ENCODE peak calls at places on chromosomes 16 and 17, in five cellular contexts. R is PC-9; O is naive B cell; T is ACHN; G is activated CD8-positive, alpha-beta memory T cell treated with anti-CD3 and anti-CD28 coated beads for 1 hour. A is an unnamed sample.

GRCh38 chr17:57455063-57455914 is 199.0 kb downstream of the MSI2 start:
- DNase-seq in G (no peak), O (peak; percentile 33), R (no peak), T (no peak), A (peak; percentile 64)

GRCh38 chr16:81640681-81641070 is 138.4 kb upstream of the PLCG2 start:
- DNase-seq in T (no peak), R (no peak), G (no peak), O (no peak), A (no peak)

GRCh38 chr17:74115586-74115985 is 87.9 kb upstream of the RPL38 start:
- DNase-seq in O (no peak), R (no peak), G (no peak), T (no peak), A (no peak)

GRCh38 chr17:21376835-21377690 is 906 bp downstream of the KCNJ12 start:
- DNase-seq in G (no peak), O (no peak), T (peak; percentile 11), R (peak; percentile 45), A (no peak)

GRCh38 chr17:76734080-76734840 is 2.9 kb downstream of the SRSF2 start:
- DNase-seq in G (no peak), T (no peak), R (no peak), O (no peak), A (peak; percentile 50)

GRCh38 chr16:53817117-53817516 is 113.2 kb downstream of the FTO start:
- DNase-seq in R (peak; percentile 37), O (no peak), G (no peak), T (peak; percentile 89), A (no peak)

GRCh38 chr16:74521691-74522090 is 85.2 kb downstream of the GLG1 start:
- DNase-seq in T (peak; percentile 74), G (no peak), R (no peak), O (no peak), A (no peak)

GRCh38 chr17:14389656-14390055 is 88.8 kb downstream of the HS3ST3B1 start:
- DNase-seq in T (no peak), O (no peak), R (no peak), G (no peak), A (no peak)

GRCh38 chr17:46979023-46979870 is at the start of gene RPRML:
- DNase-seq in R (peak; percentile 40), G (no peak), O (peak; percentile 29), T (peak; percentile 50), A (no peak)

GRCh38 chr17:16997514-16998429 is 25.9 kb upstream of the TNFRSF13B start:
- DNase-seq in G (no peak), R (no peak), T (no peak), O (peak; percentile 73), A (no peak)

GRCh38 chr17:63185420-63185819 is 219.4 kb downstream of the TANC2 start:
- DNase-seq in O (no peak), R (no peak), T (no peak), G (no peak), A (no peak)

GRCh38 chr17:64081802-64082799 is 47.8 kb downstream of the ERN1 start:
- DNase-seq in T (peak; percentile 45), G (no peak), R (peak; percentile 33), O (no peak), A (no peak)

GRCh38 chr17:49224198-49224996 is 6.2 kb downstream of the PHOSPHO1 start:
- DNase-seq in O (peak; percentile 37), G (peak; percentile 39), T (no peak), R (peak; percentile 20), A (no peak)

A was measured in SIG-M5.